ENCODE peak calls at places on chromosomes 11 and 22, in ten cellular contexts. One of them, this sample, is unnamed.

GRCh38 chr11:42049650-42050049 is 590.2 kb upstream of the LRRC4C start:
- DNase-seq in HCEC 1CT: no peak
- DNase-seq in K562: no peak
- DNase-seq in RPMI7951: no peak
- DNase-seq in T-helper 1 cell: no peak
- DNase-seq in MM.1S: no peak
- DNase-seq in mesendoderm: no peak
- DNase-seq in WTC11: no peak
- DNase-seq in left lung: no peak
- DNase-seq in PC-3: no peak
- DNase-seq in this sample: no peak

GRCh38 chr11:121534131-121535093 is 81.6 kb upstream of the SORL1-AS1 start:
- DNase-seq in HCEC 1CT: no peak
- DNase-seq in K562: no peak
- DNase-seq in RPMI7951: peak
- DNase-seq in T-helper 1 cell: no peak
- DNase-seq in MM.1S: no peak
- DNase-seq in mesendoderm: no peak
- DNase-seq in WTC11: no peak
- DNase-seq in left lung: no peak
- DNase-seq in PC-3: peak
- DNase-seq in this sample: no peak

GRCh38 chr22:32605576-32605975 is 131.0 kb downstream of the FBXO7 start:
- DNase-seq in HCEC 1CT: no peak
- DNase-seq in K562: no peak
- DNase-seq in RPMI7951: no peak
- DNase-seq in T-helper 1 cell: no peak
- DNase-seq in MM.1S: no peak
- DNase-seq in mesendoderm: no peak
- DNase-seq in WTC11: no peak
- DNase-seq in left lung: no peak
- DNase-seq in PC-3: no peak
- DNase-seq in this sample: no peak

GRCh38 chr11:44266056-44266780 is 43.7 kb downstream of the ALX4 start:
- DNase-seq in HCEC 1CT: no peak
- DNase-seq in K562: no peak
- DNase-seq in RPMI7951: no peak
- DNase-seq in T-helper 1 cell: no peak
- DNase-seq in MM.1S: no peak
- DNase-seq in mesendoderm: peak
- DNase-seq in WTC11: no peak
- DNase-seq in left lung: no peak
- DNase-seq in PC-3: no peak
- DNase-seq in this sample: no peak

GRCh38 chr11:63212742-63213141 is 30.7 kb downstream of the SLC22A25 start:
- DNase-seq in HCEC 1CT: peak
- DNase-seq in K562: peak
- DNase-seq in RPMI7951: peak
- DNase-seq in T-helper 1 cell: no peak
- DNase-seq in MM.1S: peak
- DNase-seq in mesendoderm: peak
- DNase-seq in WTC11: no peak
- DNase-seq in left lung: no peak
- DNase-seq in PC-3: peak
- DNase-seq in this sample: no peak

GRCh38 chr11:126410649-126411048 is 55.2 kb downstream of the ST3GAL4 start:
- DNase-seq in HCEC 1CT: no peak
- DNase-seq in K562: no peak
- DNase-seq in RPMI7951: peak
- DNase-seq in T-helper 1 cell: no peak
- DNase-seq in MM.1S: no peak
- DNase-seq in mesendoderm: no peak
- DNase-seq in WTC11: no peak
- DNase-seq in left lung: no peak
- DNase-seq in PC-3: no peak
- DNase-seq in this sample: no peak

GRCh38 chr11:3022982-3023381 is 30.9 kb upstream of the NAP1L4 start:
- DNase-seq in HCEC 1CT: peak
- DNase-seq in K562: no peak
- DNase-seq in RPMI7951: peak
- DNase-seq in T-helper 1 cell: no peak
- DNase-seq in MM.1S: no peak
- DNase-seq in mesendoderm: peak
- DNase-seq in WTC11: no peak
- DNase-seq in left lung: no peak
- DNase-seq in PC-3: peak
- DNase-seq in this sample: no peak

GRCh38 chr11:75352417-75353206 is 1.2 kb upstream of the ARRB1 start:
- DNase-seq in HCEC 1CT: no peak
- DNase-seq in K562: peak
- DNase-seq in RPMI7951: no peak
- DNase-seq in T-helper 1 cell: peak
- DNase-seq in MM.1S: no peak
- DNase-seq in mesendoderm: no peak
- DNase-seq in WTC11: no peak
- DNase-seq in left lung: peak
- DNase-seq in PC-3: no peak
- DNase-seq in this sample: no peak

GRCh38 chr11:67379061-67380058 is 6.0 kb upstream of the CLCF1 start:
- DNase-seq in HCEC 1CT: no peak
- DNase-seq in K562: peak
- DNase-seq in RPMI7951: peak
- DNase-seq in T-helper 1 cell: no peak
- DNase-seq in MM.1S: no peak
- DNase-seq in mesendoderm: no peak
- DNase-seq in WTC11: no peak
- DNase-seq in left lung: no peak
- DNase-seq in PC-3: peak
- DNase-seq in this sample: no peak

GRCh38 chr22:32844251-32844650 is 42.7 kb downstream of the TIMP3 start:
- DNase-seq in HCEC 1CT: no peak
- DNase-seq in K562: no peak
- DNase-seq in RPMI7951: no peak
- DNase-seq in T-helper 1 cell: no peak
- DNase-seq in MM.1S: no peak
- DNase-seq in mesendoderm: no peak
- DNase-seq in WTC11: no peak
- DNase-seq in left lung: no peak
- DNase-seq in PC-3: no peak
- DNase-seq in this sample: no peak

GRCh38 chr11:118911880-118912741 is 13.6 kb downstream of the BCL9L start:
- DNase-seq in HCEC 1CT: peak
- DNase-seq in K562: peak
- DNase-seq in RPMI7951: peak
- DNase-seq in T-helper 1 cell: peak
- DNase-seq in MM.1S: no peak
- DNase-seq in mesendoderm: peak
- DNase-seq in WTC11: peak
- DNase-seq in left lung: peak
- DNase-seq in PC-3: peak
- DNase-seq in this sample: no peak

GRCh38 chr22:34976474-34976873 is 89.5 kb upstream of the ISX start:
- DNase-seq in HCEC 1CT: no peak
- DNase-seq in K562: peak
- DNase-seq in RPMI7951: no peak
- DNase-seq in T-helper 1 cell: no peak
- DNase-seq in MM.1S: no peak
- DNase-seq in mesendoderm: no peak
- DNase-seq in WTC11: no peak
- DNase-seq in left lung: no peak
- DNase-seq in PC-3: no peak
- DNase-seq in this sample: no peak

GRCh38 chr11:77411238-77411637 is 62.7 kb downstream of the PAK1 start:
- DNase-seq in HCEC 1CT: peak
- DNase-seq in K562: no peak
- DNase-seq in RPMI7951: peak
- DNase-seq in T-helper 1 cell: no peak
- DNase-seq in MM.1S: peak
- DNase-seq in mesendoderm: peak
- DNase-seq in WTC11: no peak
- DNase-seq in left lung: peak
- DNase-seq in PC-3: no peak
- DNase-seq in this sample: peak

GRCh38 chr22:46148336-46148735 is 2.0 kb upstream of the PPARA start:
- DNase-seq in HCEC 1CT: no peak
- DNase-seq in K562: no peak
- DNase-seq in RPMI7951: no peak
- DNase-seq in T-helper 1 cell: no peak
- DNase-seq in MM.1S: no peak
- DNase-seq in mesendoderm: no peak
- DNase-seq in WTC11: no peak
- DNase-seq in left lung: no peak
- DNase-seq in PC-3: no peak
- DNase-seq in this sample: no peak

GRCh38 chr11:134731562-134731961 is 319.5 kb upstream of the B3GAT1 start:
- DNase-seq in HCEC 1CT: no peak
- DNase-seq in K562: no peak
- DNase-seq in RPMI7951: no peak
- DNase-seq in T-helper 1 cell: no peak
- DNase-seq in MM.1S: no peak
- DNase-seq in mesendoderm: peak
- DNase-seq in WTC11: peak
- DNase-seq in left lung: no peak
- DNase-seq in PC-3: no peak
- DNase-seq in this sample: no peak

GRCh38 chr22:37056246-37056645 is 4.7 kb downstream of the KCTD17 start:
- DNase-seq in HCEC 1CT: no peak
- DNase-seq in K562: no peak
- DNase-seq in RPMI7951: no peak
- DNase-seq in T-helper 1 cell: no peak
- DNase-seq in MM.1S: no peak
- DNase-seq in mesendoderm: no peak
- DNase-seq in WTC11: no peak
- DNase-seq in left lung: no peak
- DNase-seq in PC-3: no peak
- DNase-seq in this sample: no peak

GRCh38 chr11:111417766-111418435 is 38.8 kb upstream of the POU2AF1 start:
- DNase-seq in HCEC 1CT: peak
- DNase-seq in K562: no peak
- DNase-seq in RPMI7951: peak
- DNase-seq in T-helper 1 cell: no peak
- DNase-seq in MM.1S: peak
- DNase-seq in mesendoderm: no peak
- DNase-seq in WTC11: no peak
- DNase-seq in left lung: no peak
- DNase-seq in PC-3: no peak
- DNase-seq in this sample: no peak

GRCh38 chr22:22785316-22786065 is 102.1 kb upstream of the IGLL5 start:
- DNase-seq in HCEC 1CT: no peak
- DNase-seq in K562: peak
- DNase-seq in RPMI7951: no peak
- DNase-seq in T-helper 1 cell: no peak
- DNase-seq in MM.1S: no peak
- DNase-seq in mesendoderm: no peak
- DNase-seq in WTC11: peak
- DNase-seq in left lung: no peak
- DNase-seq in PC-3: no peak
- DNase-seq in this sample: no peak

GRCh38 chr11:61949169-61950034 is 749 bp upstream of the BEST1 start:
- DNase-seq in HCEC 1CT: peak
- DNase-seq in K562: peak
- DNase-seq in RPMI7951: peak
- DNase-seq in T-helper 1 cell: no peak
- DNase-seq in MM.1S: peak
- DNase-seq in mesendoderm: peak
- DNase-seq in WTC11: peak
- DNase-seq in left lung: no peak
- DNase-seq in PC-3: no peak
- DNase-seq in this sample: no peak

GRCh38 chr11:127521413-127521812 is 520.8 kb upstream of the KIRREL3 start:
- DNase-seq in HCEC 1CT: no peak
- DNase-seq in K562: no peak
- DNase-seq in RPMI7951: peak
- DNase-seq in T-helper 1 cell: no peak
- DNase-seq in MM.1S: no peak
- DNase-seq in mesendoderm: no peak
- DNase-seq in WTC11: no peak
- DNase-seq in left lung: no peak
- DNase-seq in PC-3: no peak
- DNase-seq in this sample: no peak

GRCh38 chr11:125356736-125357292 is 139.3 kb downstream of the FEZ1 start:
- DNase-seq in HCEC 1CT: no peak
- DNase-seq in K562: no peak
- DNase-seq in RPMI7951: no peak
- DNase-seq in T-helper 1 cell: no peak
- DNase-seq in MM.1S: no peak
- DNase-seq in mesendoderm: peak
- DNase-seq in WTC11: no peak
- DNase-seq in left lung: peak
- DNase-seq in PC-3: no peak
- DNase-seq in this sample: no peak

GRCh38 chr11:74055938-74056337 is 47.1 kb upstream of the UCP3 start:
- DNase-seq in HCEC 1CT: peak
- DNase-seq in K562: no peak
- DNase-seq in RPMI7951: peak
- DNase-seq in T-helper 1 cell: no peak
- DNase-seq in MM.1S: no peak
- DNase-seq in mesendoderm: peak
- DNase-seq in WTC11: no peak
- DNase-seq in left lung: no peak
- DNase-seq in PC-3: peak
- DNase-seq in this sample: no peak

GRCh38 chr11:22479986-22480740 is 142.0 kb downstream of the SLC17A6 start:
- DNase-seq in HCEC 1CT: peak
- DNase-seq in K562: no peak
- DNase-seq in RPMI7951: no peak
- DNase-seq in T-helper 1 cell: no peak
- DNase-seq in MM.1S: no peak
- DNase-seq in mesendoderm: no peak
- DNase-seq in WTC11: no peak
- DNase-seq in left lung: no peak
- DNase-seq in PC-3: no peak
- DNase-seq in this sample: no peak

GRCh38 chr11:2779981-2780849 is 80.4 kb upstream of the KCNQ1OT1 start:
- DNase-seq in HCEC 1CT: no peak
- DNase-seq in K562: peak
- DNase-seq in RPMI7951: no peak
- DNase-seq in T-helper 1 cell: no peak
- DNase-seq in MM.1S: no peak
- DNase-seq in mesendoderm: no peak
- DNase-seq in WTC11: peak
- DNase-seq in left lung: peak
- DNase-seq in PC-3: no peak
- DNase-seq in this sample: peak

GRCh38 chr22:39300198-39300830 is 19.1 kb downstream of the RPL3 start:
- DNase-seq in HCEC 1CT: no peak
- DNase-seq in K562: no peak
- DNase-seq in RPMI7951: peak
- DNase-seq in T-helper 1 cell: no peak
- DNase-seq in MM.1S: no peak
- DNase-seq in mesendoderm: peak
- DNase-seq in WTC11: peak
- DNase-seq in left lung: no peak
- DNase-seq in PC-3: no peak
- DNase-seq in this sample: no peak

This sample was measured in GM12892.